ENCODE peak calls at places on chromosomes 16 and 17, in six cellular contexts. One of them, this sample, is unnamed.

GRCh38 chr17:76683921-76684745 is 26.6 kb downstream of the MXRA7 start:
- DNase-seq in cardiac muscle cell: no peak
- DNase-seq in uterus: no peak
- DNase-seq in CD4-positive, alpha-beta memory T cell: no peak
- DNase-seq in right atrium auricular region: no peak
- DNase-seq in OCI-LY7: no peak
- DNase-seq in this sample: no peak

GRCh38 chr16:75860654-75861053 is 134.4 kb upstream of the CPHXL start:
- DNase-seq in right atrium auricular region: no peak
- DNase-seq in uterus: no peak
- DNase-seq in CD4-positive, alpha-beta memory T cell: no peak
- DNase-seq in cardiac muscle cell: peak; percentile 78
- DNase-seq in OCI-LY7: no peak
- DNase-seq in this sample: peak; percentile 37

GRCh38 chr16:54031107-54031760 is 255.4 kb downstream of the IRX3 start:
- DNase-seq in OCI-LY7: no peak
- DNase-seq in uterus: no peak
- DNase-seq in right atrium auricular region: no peak
- DNase-seq in cardiac muscle cell: no peak
- DNase-seq in CD4-positive, alpha-beta memory T cell: no peak
- DNase-seq in this sample: no peak

GRCh38 chr17:44221072-44221861 is 1.8 kb upstream of the UBTF start:
- DNase-seq in uterus: peak; percentile 71
- DNase-seq in OCI-LY7: peak; percentile 87
- DNase-seq in right atrium auricular region: no peak
- DNase-seq in CD4-positive, alpha-beta memory T cell: peak; percentile 61
- DNase-seq in cardiac muscle cell: peak; percentile 92
- DNase-seq in this sample: peak; percentile 68

GRCh38 chr17:62995377-62995885 is 29.4 kb downstream of the TANC2 start:
- DNase-seq in OCI-LY7: peak; percentile 2
- DNase-seq in cardiac muscle cell: peak; percentile 40
- DNase-seq in uterus: no peak
- DNase-seq in right atrium auricular region: no peak
- DNase-seq in CD4-positive, alpha-beta memory T cell: no peak
- DNase-seq in this sample: no peak

GRCh38 chr16:65122974-65123845 is 1.3 kb upstream of the CDH11 start:
- DNase-seq in right atrium auricular region: peak; percentile 63
- DNase-seq in OCI-LY7: no peak
- DNase-seq in cardiac muscle cell: peak; percentile 55
- DNase-seq in uterus: peak; percentile 83
- DNase-seq in CD4-positive, alpha-beta memory T cell: no peak
- DNase-seq in this sample: peak; percentile 59

GRCh38 chr16:81778861-81779539 is at the start of gene PLCG2:
- DNase-seq in uterus: peak; percentile 54
- DNase-seq in right atrium auricular region: no peak
- DNase-seq in OCI-LY7: peak; percentile 85
- DNase-seq in CD4-positive, alpha-beta memory T cell: peak; percentile 53
- DNase-seq in cardiac muscle cell: peak; percentile 87
- DNase-seq in this sample: no peak

GRCh38 chr16:84862804-84863484 is 43.2 kb downstream of the CRISPLD2 start:
- DNase-seq in CD4-positive, alpha-beta memory T cell: no peak
- DNase-seq in right atrium auricular region: no peak
- DNase-seq in uterus: no peak
- DNase-seq in cardiac muscle cell: no peak
- DNase-seq in OCI-LY7: no peak
- DNase-seq in this sample: no peak

GRCh38 chr17:40598021-40598927 is 33.0 kb upstream of the CCR7 start:
- DNase-seq in right atrium auricular region: peak; percentile 42
- DNase-seq in CD4-positive, alpha-beta memory T cell: no peak
- DNase-seq in uterus: no peak
- DNase-seq in cardiac muscle cell: no peak
- DNase-seq in OCI-LY7: no peak
- DNase-seq in this sample: no peak

GRCh38 chr17:62724398-62725146 is 83.5 kb downstream of the MARCHF10 start:
- DNase-seq in CD4-positive, alpha-beta memory T cell: peak; percentile 78
- DNase-seq in OCI-LY7: peak; percentile 14
- DNase-seq in cardiac muscle cell: no peak
- DNase-seq in uterus: no peak
- DNase-seq in right atrium auricular region: no peak
- DNase-seq in this sample: no peak

GRCh38 chr16:7482028-7482427 is 149.4 kb downstream of the RBFOX1 start:
- DNase-seq in uterus: no peak
- DNase-seq in CD4-positive, alpha-beta memory T cell: no peak
- DNase-seq in right atrium auricular region: no peak
- DNase-seq in cardiac muscle cell: no peak
- DNase-seq in OCI-LY7: no peak
- DNase-seq in this sample: no peak

GRCh38 chr16:71709231-71709781 is 15.2 kb downstream of the PHLPP2 start:
- DNase-seq in cardiac muscle cell: no peak
- DNase-seq in OCI-LY7: no peak
- DNase-seq in right atrium auricular region: no peak
- DNase-seq in uterus: no peak
- DNase-seq in CD4-positive, alpha-beta memory T cell: no peak
- DNase-seq in this sample: no peak

GRCh38 chr16:4231367-4231766 is 10.5 kb downstream of the SRL start:
- DNase-seq in right atrium auricular region: peak; percentile 67
- DNase-seq in uterus: no peak
- DNase-seq in cardiac muscle cell: no peak
- DNase-seq in CD4-positive, alpha-beta memory T cell: no peak
- DNase-seq in OCI-LY7: no peak
- DNase-seq in this sample: no peak

GRCh38 chr17:51200295-51200694 is 34.1 kb downstream of the NME2 start:
- DNase-seq in CD4-positive, alpha-beta memory T cell: peak; percentile 35
- DNase-seq in OCI-LY7: no peak
- DNase-seq in uterus: no peak
- DNase-seq in cardiac muscle cell: no peak
- DNase-seq in right atrium auricular region: no peak
- DNase-seq in this sample: no peak

GRCh38 chr17:14805348-14805747 is 459.8 kb downstream of the PMP22 start:
- DNase-seq in CD4-positive, alpha-beta memory T cell: no peak
- DNase-seq in right atrium auricular region: no peak
- DNase-seq in OCI-LY7: peak; percentile 14
- DNase-seq in cardiac muscle cell: no peak
- DNase-seq in uterus: no peak
- DNase-seq in this sample: no peak

GRCh38 chr17:33233855-33234228 is 59.3 kb downstream of the ASIC2 start:
- DNase-seq in cardiac muscle cell: no peak
- DNase-seq in uterus: peak; percentile 22
- DNase-seq in CD4-positive, alpha-beta memory T cell: peak; percentile 61
- DNase-seq in OCI-LY7: no peak
- DNase-seq in right atrium auricular region: peak; percentile 64
- DNase-seq in this sample: no peak

GRCh38 chr17:17417718-17418151 is 59.1 kb upstream of the MED9 start:
- DNase-seq in uterus: no peak
- DNase-seq in right atrium auricular region: no peak
- DNase-seq in cardiac muscle cell: no peak
- DNase-seq in OCI-LY7: no peak
- DNase-seq in CD4-positive, alpha-beta memory T cell: no peak
- DNase-seq in this sample: no peak

GRCh38 chr16:66369055-66369592 is 2.6 kb downstream of the CDH5 start:
- DNase-seq in cardiac muscle cell: no peak
- DNase-seq in CD4-positive, alpha-beta memory T cell: no peak
- DNase-seq in right atrium auricular region: peak; percentile 73
- DNase-seq in OCI-LY7: peak; percentile 14
- DNase-seq in uterus: no peak
- DNase-seq in this sample: no peak

GRCh38 chr17:17075037-17075755 is 32.9 kb downstream of the MPRIP start:
- DNase-seq in right atrium auricular region: no peak
- DNase-seq in uterus: peak; percentile 78
- DNase-seq in CD4-positive, alpha-beta memory T cell: peak; percentile 16
- DNase-seq in cardiac muscle cell: peak; percentile 46
- DNase-seq in OCI-LY7: no peak
- DNase-seq in this sample: no peak

GRCh38 chr16:64898159-64898558 is 223.7 kb downstream of the CDH11 start:
- DNase-seq in right atrium auricular region: no peak
- DNase-seq in cardiac muscle cell: no peak
- DNase-seq in CD4-positive, alpha-beta memory T cell: no peak
- DNase-seq in uterus: no peak
- DNase-seq in OCI-LY7: no peak
- DNase-seq in this sample: no peak

GRCh38 chr16:13143551-13143950 is 242.2 kb downstream of the SHISA9 start:
- DNase-seq in uterus: no peak
- DNase-seq in OCI-LY7: no peak
- DNase-seq in right atrium auricular region: no peak
- DNase-seq in CD4-positive, alpha-beta memory T cell: no peak
- DNase-seq in cardiac muscle cell: no peak
- DNase-seq in this sample: no peak

GRCh38 chr16:35391328-35391727 is 1931.9 kb downstream of the TP53TG3F start:
- DNase-seq in CD4-positive, alpha-beta memory T cell: no peak
- DNase-seq in cardiac muscle cell: no peak
- DNase-seq in OCI-LY7: peak; percentile 41
- DNase-seq in uterus: no peak
- DNase-seq in right atrium auricular region: no peak
- DNase-seq in this sample: no peak

GRCh38 chr17:7634384-7634783 is 4.4 kb downstream of the SHBG start:
- DNase-seq in right atrium auricular region: no peak
- DNase-seq in OCI-LY7: no peak
- DNase-seq in uterus: peak; percentile 44
- DNase-seq in cardiac muscle cell: peak; percentile 87
- DNase-seq in CD4-positive, alpha-beta memory T cell: no peak
- DNase-seq in this sample: peak; percentile 4

GRCh38 chr17:18015603-18016002 is 23.4 kb downstream of the ATPAF2 start:
- DNase-seq in uterus: no peak
- DNase-seq in CD4-positive, alpha-beta memory T cell: no peak
- DNase-seq in cardiac muscle cell: no peak
- DNase-seq in right atrium auricular region: no peak
- DNase-seq in OCI-LY7: no peak
- DNase-seq in this sample: no peak

GRCh38 chr16:1159325-1159972 is 6.5 kb downstream of the CACNA1H start:
- DNase-seq in OCI-LY7: no peak
- DNase-seq in uterus: no peak
- DNase-seq in cardiac muscle cell: no peak
- DNase-seq in right atrium auricular region: no peak
- DNase-seq in CD4-positive, alpha-beta memory T cell: no peak
- DNase-seq in this sample: no peak
- H3K27ac ChIP-seq in OCI-LY7: no peak overlapping the region
- H3K27ac ChIP-seq in uterus: peak overlapping the region; percentile 81
- H3K27ac ChIP-seq in cardiac muscle cell: peak overlapping the region; percentile 85
- H3K27ac ChIP-seq in right atrium auricular region: peak overlapping the region; percentile 67
- H3K27ac ChIP-seq in CD4-positive, alpha-beta memory T cell: no peak overlapping the region
- H3K27ac ChIP-seq in this sample: no peak overlapping the region

DNA sequence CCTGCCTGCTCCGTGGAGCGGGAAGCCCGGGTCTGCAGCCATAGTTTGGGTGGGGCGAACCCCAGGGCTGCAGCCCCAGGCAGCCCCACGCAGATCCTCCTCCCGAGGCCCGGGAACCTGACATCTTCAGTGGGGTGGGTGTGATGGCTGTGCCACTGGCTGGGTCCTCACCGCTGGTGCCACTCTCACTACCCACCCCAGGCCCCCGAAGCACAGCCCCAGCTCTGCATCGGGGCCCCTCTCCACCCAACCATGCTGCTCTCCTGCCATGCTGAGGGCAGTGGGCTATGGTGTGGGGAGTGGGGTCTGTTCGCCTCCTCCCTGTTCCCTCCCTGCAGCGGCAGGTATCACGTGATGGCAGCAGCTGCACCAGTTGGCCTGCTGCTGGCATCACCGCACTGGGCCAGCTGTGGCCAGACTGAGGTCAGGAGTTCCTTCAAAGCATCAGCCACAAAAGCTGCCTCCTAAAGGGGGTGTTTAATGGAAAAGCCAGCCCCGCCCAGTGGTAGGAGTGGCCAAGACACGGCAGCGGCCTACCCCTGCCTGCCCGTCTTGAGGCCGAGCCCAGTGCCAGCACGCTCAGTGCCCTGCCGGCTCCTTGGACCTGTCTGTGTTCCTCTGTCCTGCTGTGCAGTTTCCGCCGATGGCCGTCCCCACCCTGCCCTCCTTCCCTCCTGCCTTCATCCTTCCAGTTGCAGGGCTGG is 10.8 kb downstream of the KCTD5 start:
- DNase-seq in uterus: no peak
- DNase-seq in CD4-positive, alpha-beta memory T cell: no peak
- DNase-seq in OCI-LY7: no peak
- DNase-seq in cardiac muscle cell: no peak
- DNase-seq in right atrium auricular region: no peak
- DNase-seq in this sample: peak; percentile 71
- H3K27ac ChIP-seq in uterus: no peak overlapping the region
- H3K27ac ChIP-seq in CD4-positive, alpha-beta memory T cell: no peak overlapping the region
- H3K27ac ChIP-seq in OCI-LY7: no peak overlapping the region
- H3K27ac ChIP-seq in cardiac muscle cell: no peak overlapping the region
- H3K27ac ChIP-seq in right atrium auricular region: peak overlapping the region; percentile 71
- H3K27ac ChIP-seq in this sample: peak overlapping the region; percentile 81

GRCh38 chr17:82283208-82283749 is 9.8 kb upstream of the CSNK1D start:
- DNase-seq in right atrium auricular region: no peak
- DNase-seq in uterus: no peak
- DNase-seq in OCI-LY7: no peak
- DNase-seq in cardiac muscle cell: peak; percentile 30
- DNase-seq in CD4-positive, alpha-beta memory T cell: no peak
- DNase-seq in this sample: no peak

GRCh38 chr17:82282239-82283207 is 9.0 kb upstream of the CSNK1D start:
- DNase-seq in cardiac muscle cell: no peak
- DNase-seq in right atrium auricular region: no peak
- DNase-seq in CD4-positive, alpha-beta memory T cell: no peak
- DNase-seq in uterus: no peak
- DNase-seq in OCI-LY7: no peak
- DNase-seq in this sample: no peak

GRCh38 chr17:82287849-82288601 is 14.5 kb upstream of the CSNK1D start:
- DNase-seq in CD4-positive, alpha-beta memory T cell: no peak
- DNase-seq in cardiac muscle cell: no peak
- DNase-seq in right atrium auricular region: no peak
- DNase-seq in uterus: peak; percentile 79
- DNase-seq in OCI-LY7: no peak
- DNase-seq in this sample: no peak

GRCh38 chr17:82287013-82287848 is 13.7 kb upstream of the CSNK1D start:
- DNase-seq in cardiac muscle cell: no peak
- DNase-seq in CD4-positive, alpha-beta memory T cell: no peak
- DNase-seq in uterus: no peak
- DNase-seq in OCI-LY7: no peak
- DNase-seq in right atrium auricular region: no peak
- DNase-seq in this sample: no peak

GRCh38 chr17:82285141-82285540 is 11.6 kb upstream of the CSNK1D start:
- DNase-seq in CD4-positive, alpha-beta memory T cell: no peak
- DNase-seq in OCI-LY7: no peak
- DNase-seq in uterus: no peak
- DNase-seq in cardiac muscle cell: no peak
- DNase-seq in right atrium auricular region: no peak
- DNase-seq in this sample: no peak
- H3K27ac ChIP-seq in CD4-positive, alpha-beta memory T cell: no peak overlapping the region
- H3K27ac ChIP-seq in OCI-LY7: no peak overlapping the region
- H3K27ac ChIP-seq in uterus: peak overlapping the region; percentile 43
- H3K27ac ChIP-seq in cardiac muscle cell: no peak overlapping the region
- H3K27ac ChIP-seq in right atrium auricular region: no peak overlapping the region
- H3K27ac ChIP-seq in this sample: no peak overlapping the region

GRCh38 chr17:21280081-21280518 is 4.4 kb upstream of the MAP2K3 start:
- DNase-seq in OCI-LY7: peak; percentile 91
- DNase-seq in right atrium auricular region: peak; percentile 88
- DNase-seq in cardiac muscle cell: peak; percentile 88
- DNase-seq in CD4-positive, alpha-beta memory T cell: peak; percentile 80
- DNase-seq in uterus: peak; percentile 82
- DNase-seq in this sample: peak; percentile 71

GRCh38 chr17:21278304-21279197 is 6.0 kb upstream of the MAP2K3 start:
- DNase-seq in cardiac muscle cell: no peak
- DNase-seq in CD4-positive, alpha-beta memory T cell: peak; percentile 74
- DNase-seq in uterus: no peak
- DNase-seq in OCI-LY7: peak; percentile 85
- DNase-seq in right atrium auricular region: no peak
- DNase-seq in this sample: no peak

GRCh38 chr17:21279582-21279981 is 4.9 kb upstream of the MAP2K3 start:
- DNase-seq in cardiac muscle cell: no peak
- DNase-seq in right atrium auricular region: no peak
- DNase-seq in OCI-LY7: no peak
- DNase-seq in CD4-positive, alpha-beta memory T cell: no peak
- DNase-seq in uterus: no peak
- DNase-seq in this sample: no peak

GRCh38 chr17:21277332-21277731 is 7.2 kb upstream of the MAP2K3 start:
- DNase-seq in right atrium auricular region: no peak
- DNase-seq in uterus: no peak
- DNase-seq in OCI-LY7: no peak
- DNase-seq in cardiac muscle cell: no peak
- DNase-seq in CD4-positive, alpha-beta memory T cell: no peak
- DNase-seq in this sample: no peak

GRCh38 chr17:21279198-21279535 is 5.3 kb upstream of the MAP2K3 start:
- DNase-seq in right atrium auricular region: no peak
- DNase-seq in uterus: no peak
- DNase-seq in OCI-LY7: no peak
- DNase-seq in CD4-positive, alpha-beta memory T cell: no peak
- DNase-seq in cardiac muscle cell: no peak
- DNase-seq in this sample: no peak
- H3K27ac ChIP-seq in right atrium auricular region: no peak overlapping the region
- H3K27ac ChIP-seq in uterus: no peak overlapping the region
- H3K27ac ChIP-seq in OCI-LY7: no peak overlapping the region
- H3K27ac ChIP-seq in CD4-positive, alpha-beta memory T cell: peak overlapping the region; percentile 59
- H3K27ac ChIP-seq in cardiac muscle cell: no peak overlapping the region
- H3K27ac ChIP-seq in this sample: no peak overlapping the region